ENCODE peak calls at places on chromosome 4, in eight cellular contexts. E, V, R, O, D, P, J and A are unnamed samples.

GRCh38 chr4:37976513-37976912 is 16.3 kb downstream of the PTTG2 start:
- DNase-seq in P (peak), O (no peak), V (no peak), D (peak), J (no peak), E (no peak), R (peak), A (no peak)

GRCh38 chr4:175739612-175740011 is 72.5 kb downstream of the GPM6A start:
- DNase-seq in V (no peak), R (no peak), D (no peak), E (no peak), O (no peak), P (no peak), J (no peak), A (no peak)

GRCh38 chr4:123386608-123387007 is 10.0 kb upstream of the SPRY1 start:
- DNase-seq in D (no peak), P (peak), J (no peak), O (no peak), E (no peak), R (peak), V (no peak), A (no peak)

GRCh38 chr4:166941629-166942028 is 292.7 kb downstream of the SPOCK3 start:
- DNase-seq in P (peak), R (peak), E (peak), D (no peak), J (no peak), V (no peak), O (no peak), A (no peak)

GRCh38 chr4:76489799-76490176 is 54.8 kb downstream of the SHROOM3 start:
- DNase-seq in D (no peak), P (no peak), O (no peak), V (no peak), J (no peak), E (no peak), R (peak), A (no peak)

GRCh38 chr4:155999743-156000142 is 46.1 kb upstream of the CTSO start:
- DNase-seq in D (no peak), O (peak), P (peak), J (peak), E (no peak), V (peak), R (peak), A (no peak)

GRCh38 chr4:97987019-97987648 is 156.1 kb downstream of the STPG2 start:
- DNase-seq in P (peak), J (no peak), D (peak), O (peak), R (peak), V (peak), E (no peak), A (no peak)

GRCh38 chr4:184632842-184633241 is 16.4 kb downstream of the CASP3 start:
- DNase-seq in D (no peak), R (no peak), O (no peak), E (no peak), J (no peak), P (no peak), V (no peak), A (no peak)

GRCh38 chr4:5040839-5041238 is 10.4 kb upstream of the STK32B start:
- DNase-seq in R (no peak), P (no peak), D (no peak), E (no peak), O (no peak), V (no peak), J (no peak), A (no peak)

GRCh38 chr4:56606385-56606784 is 74.7 kb downstream of the HOPX start:
- DNase-seq in V (no peak), J (no peak), D (no peak), P (no peak), O (no peak), R (no peak), E (no peak), A (no peak)

GRCh38 chr4:168615294-168615693 is 118.4 kb downstream of the PALLD start:
- DNase-seq in E (no peak), J (no peak), R (peak), P (peak), D (peak), V (peak), O (no peak), A (no peak)

GRCh38 chr4:35358001-35358584 is 886.2 kb downstream of the ARAP2 start:
- DNase-seq in J (no peak), R (no peak), V (peak), P (no peak), D (no peak), E (no peak), O (no peak), A (no peak)

GRCh38 chr4:3375688-3376087 is 66.1 kb upstream of the HGFAC start:
- DNase-seq in R (peak), E (no peak), P (peak), J (no peak), D (peak), O (no peak), V (no peak), A (no peak)

GRCh38 chr4:83011779-83012630 is 1.4 kb upstream of the LIN54 start:
- DNase-seq in D (peak), E (no peak), P (peak), V (no peak), R (no peak), O (peak), J (peak), A (peak)

GRCh38 chr4:5084911-5085475 is 33.7 kb downstream of the STK32B start:
- DNase-seq in V (no peak), E (no peak), R (peak), D (peak), O (no peak), J (no peak), P (peak), A (no peak)

GRCh38 chr4:7653510-7654414 is 219.0 kb upstream of the PSAPL1 start:
- DNase-seq in P (no peak), E (no peak), R (peak), V (no peak), D (no peak), O (no peak), J (no peak), A (no peak)

GRCh38 chr4:148116264-148116663 is 325.9 kb downstream of the NR3C2 start:
- DNase-seq in J (no peak), D (peak), O (peak), P (peak), V (no peak), R (peak), E (no peak), A (no peak)

GRCh38 chr4:129358571-129358970 is 262.6 kb downstream of the C4orf33 start:
- DNase-seq in E (no peak), O (no peak), J (no peak), D (peak), R (peak), V (no peak), P (peak), A (no peak)

GRCh38 chr4:55543858-55544257 is 2.9 kb downstream of the CLOCK start:
- DNase-seq in V (no peak), E (no peak), D (peak), O (no peak), R (peak), J (no peak), P (peak), A (no peak)

GRCh38 chr4:100882661-100883060 is 364.8 kb upstream of the EMCN start:
- DNase-seq in J (no peak), R (no peak), E (no peak), D (no peak), V (no peak), P (no peak), O (no peak), A (no peak)

GRCh38 chr4:15197005-15197404 is 194.7 kb downstream of the CPEB2 start:
- DNase-seq in E (no peak), R (peak), J (peak), P (peak), V (peak), O (no peak), D (peak), A (no peak)

GRCh38 chr4:4423706-4424498 is 37.0 kb downstream of the NSG1 start:
- DNase-seq in J (no peak), E (no peak), R (no peak), V (no peak), P (no peak), O (no peak), D (no peak), A (no peak)

GRCh38 chr4:65450899-65451298 is 219.4 kb downstream of the EPHA5 start:
- DNase-seq in R (no peak), D (no peak), E (no peak), O (no peak), J (no peak), V (peak), P (no peak), A (no peak)

GRCh38 chr4:106541253-106541652 is 172.7 kb upstream of the GIMD1 start:
- DNase-seq in J (no peak), P (peak), O (no peak), D (peak), E (no peak), R (peak), V (no peak), A (no peak)

GRCh38 chr4:125539691-125540090 is 224.9 kb downstream of the FAT4 start:
- DNase-seq in E (no peak), V (no peak), P (no peak), J (no peak), D (no peak), O (no peak), R (no peak), A (no peak)

GRCh38 chr4:15695764-15696163 is 7.1 kb upstream of the BST1 start:
- DNase-seq in O (no peak), P (no peak), E (no peak), D (no peak), J (no peak), R (peak), V (no peak), A (peak)

GRCh38 chr4:113292371-113293042 is 243.1 kb downstream of the ANK2 start:
- DNase-seq in P (no peak), J (peak), E (no peak), R (peak), O (no peak), V (peak), D (peak), A (peak)

GRCh38 chr4:42397635-42398447 is 553 bp downstream of the SHISA3 start:
- DNase-seq in V (peak), P (no peak), J (no peak), O (no peak), R (peak), D (peak), E (no peak), A (no peak)

GRCh38 chr4:24433515-24434192 is 150.7 kb downstream of the DHX15 start:
- DNase-seq in P (no peak), V (no peak), J (no peak), D (no peak), E (no peak), O (no peak), R (no peak), A (no peak)

GRCh38 chr4:140326395-140326993 is 47.0 kb upstream of the SCOC start:
- DNase-seq in V (peak), D (peak), P (peak), R (peak), O (peak), J (no peak), E (no peak), A (peak)

GRCh38 chr4:73341454-73341853 is 62.6 kb upstream of the ALB start:
- DNase-seq in E (peak), O (peak), V (peak), R (peak), D (peak), P (peak), J (peak), A (peak)

GRCh38 chr4:34148322-34148908 is 2095.9 kb downstream of the ARAP2 start:
- DNase-seq in V (no peak), D (no peak), E (no peak), R (no peak), P (no peak), J (no peak), O (no peak), A (no peak)
- H3K9ac ChIP-seq in V (no peak), D (no peak), E (no peak), R (no peak), P (no peak), J (no peak), O (no peak), A (no peak)

DNA sequence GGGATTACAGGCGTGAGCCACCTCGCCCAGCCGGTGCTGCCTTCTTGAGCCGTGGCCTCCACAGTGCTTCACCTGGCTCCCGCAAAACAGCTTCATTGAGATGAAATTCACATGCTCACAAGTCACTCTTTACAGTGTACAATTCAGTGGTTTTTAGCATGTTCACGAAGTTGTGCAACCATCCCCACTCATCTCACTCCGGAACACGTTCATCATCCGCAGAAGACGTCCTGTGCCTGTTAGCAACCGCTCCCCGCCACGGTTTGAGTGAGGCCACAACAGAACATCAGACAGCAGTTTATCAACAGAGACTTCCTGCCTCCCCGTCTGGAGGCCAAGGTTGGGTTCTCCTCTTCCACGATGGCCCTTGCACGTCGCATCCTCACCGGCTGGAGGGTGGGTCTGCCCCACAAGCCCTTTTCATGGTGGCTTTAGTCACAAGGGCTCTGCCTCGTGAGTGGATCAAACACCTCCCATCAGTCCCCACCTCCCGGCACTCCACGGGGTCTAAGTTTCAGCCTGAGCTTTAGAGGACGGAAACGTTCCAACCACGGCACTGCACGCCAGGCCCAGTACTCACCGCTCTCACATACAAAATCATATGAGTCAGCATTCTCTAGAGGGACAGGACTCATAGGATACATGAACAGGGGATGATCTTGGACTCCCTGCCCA is 29.6 kb upstream of the SPON2 start:
- DNase-seq in O (no peak), P (no peak), R (peak), E (peak), V (no peak), D (peak), J (no peak), A (peak)
- H3K9ac ChIP-seq in O (peak), P (peak), R (peak), E (peak), V (no peak), D (no peak), J (no peak), A (peak)

GRCh38 chr4:78059524-78059889 is 2.4 kb downstream of the FRAS1 start:
- DNase-seq in R (peak), O (no peak), P (peak), D (peak), E (no peak), J (peak), V (peak), A (peak)
- H3K9ac ChIP-seq in R (no peak), O (no peak), P (peak), D (peak), E (no peak), J (peak), V (no peak), A (peak)

GRCh38 chr4:88158360-88159136 is at the start of gene ABCG2:
- DNase-seq in P (peak), V (peak), R (peak), D (peak), J (peak), O (no peak), E (no peak), A (peak)

GRCh38 chr4:88158038-88158359 is 440 bp downstream of the ABCG2 start:
- DNase-seq in J (no peak), P (no peak), R (no peak), O (no peak), E (no peak), D (no peak), V (no peak), A (no peak)

GRCh38 chr4:88163286-88163685 is 4.8 kb upstream of the ABCG2 start:
- DNase-seq in J (no peak), O (no peak), E (no peak), R (no peak), V (peak), P (peak), D (no peak), A (no peak)

GRCh38 chr4:88162636-88163035 is 4.2 kb upstream of the ABCG2 start:
- DNase-seq in P (no peak), R (no peak), E (no peak), J (no peak), D (no peak), V (peak), O (no peak), A (no peak)

GRCh38 chr4:88159137-88159725 is 792 bp upstream of the ABCG2 start:
- DNase-seq in D (peak), V (no peak), R (peak), J (peak), O (no peak), E (no peak), P (no peak), A (no peak)
- H3K9ac ChIP-seq in D (peak), V (no peak), R (peak), J (peak), O (no peak), E (no peak), P (peak), A (peak)

DNA sequence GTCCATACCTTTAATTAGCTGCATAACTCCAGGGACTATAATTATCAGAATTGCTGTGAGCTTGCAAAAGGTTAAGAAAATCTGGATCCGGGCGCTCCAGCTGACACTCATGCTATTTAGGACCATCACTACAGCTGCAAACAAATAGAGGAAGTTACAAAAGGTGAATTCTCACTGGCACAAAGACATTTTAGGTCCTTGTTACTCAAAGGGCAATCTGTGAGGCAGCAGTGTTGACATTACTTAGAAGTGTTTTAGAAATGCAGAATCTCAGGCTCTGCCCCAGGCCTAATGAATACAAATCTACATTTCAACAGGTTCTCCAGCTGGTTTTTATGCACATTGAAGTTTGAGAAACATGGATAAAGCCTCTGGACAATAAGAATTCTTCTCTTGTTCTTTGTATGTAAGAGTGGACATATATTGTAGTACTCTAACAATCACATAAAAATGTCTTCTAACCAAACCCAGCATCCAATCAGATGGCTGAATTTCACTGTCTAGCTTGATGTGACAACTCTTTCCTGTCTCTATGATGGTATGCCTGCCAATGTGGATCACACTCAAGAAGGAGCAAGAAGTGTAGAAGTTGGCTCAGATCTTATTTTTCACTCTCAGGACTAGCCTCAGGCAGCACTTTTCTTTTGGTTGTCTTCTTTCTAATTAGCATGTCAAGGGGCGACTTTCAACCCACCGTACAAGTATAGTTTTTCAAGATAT is 18.8 kb downstream of the SLC7A11 start:
- DNase-seq in P (no peak), R (no peak), V (peak), E (no peak), D (no peak), J (peak), O (peak), A (no peak)
- H3K9ac ChIP-seq in P (no peak), R (no peak), V (no peak), E (no peak), D (no peak), J (no peak), O (peak), A (no peak)

GRCh38 chr4:85094735-85095134 is 128.2 kb upstream of the WDFY3 start:
- DNase-seq in O (no peak), J (no peak), P (no peak), D (no peak), V (no peak), E (no peak), R (no peak), A (no peak)
- H3K9ac ChIP-seq in O (no peak), J (no peak), P (no peak), D (no peak), V (no peak), E (no peak), R (no peak), A (no peak)

GRCh38 chr4:27270435-27270834 is 409.8 kb downstream of the STIM2 start:
- DNase-seq in D (no peak), R (no peak), O (no peak), J (no peak), E (no peak), P (no peak), V (no peak), A (no peak)
- H3K9ac ChIP-seq in D (no peak), R (no peak), O (no peak), J (no peak), E (no peak), P (no peak), V (no peak), A (no peak)

GRCh38 chr4:102344955-102345794 is at the start of gene SLC39A8:
- DNase-seq in D (peak), J (peak), O (peak), P (peak), V (peak), R (peak), E (peak), A (peak)
- H3K9ac ChIP-seq in D (peak), J (peak), O (peak), P (peak), V (no peak), R (peak), E (peak), A (peak)